ENCODE peak calls at places on chromosomes 12 and 14, in nine cellular contexts. O, S, I, K, Q, N, F, H and Z are unnamed samples.
A peak's percentile ranks its signal among the peaks of the same experiment; 100 is the strongest.

GRCh38 chr14:64718762-64719161 is 14.5 kb downstream of the PLEKHG3 start:
- DNase-seq in O (peak; percentile 79), S (no peak), I (no peak), K (no peak), Q (no peak), N (no peak), F (no peak), H (no peak), Z (no peak)

GRCh38 chr14:22919601-22919921 is 612 bp upstream of the RBM23 start:
- DNase-seq in O (no peak), S (no peak), I (no peak), K (no peak), Q (no peak), N (no peak), F (no peak), H (no peak), Z (no peak)

GRCh38 chr14:96257056-96257455 is 1.0 kb downstream of the BDKRB1 start:
- DNase-seq in O (peak; percentile 27), S (no peak), I (no peak), K (no peak), Q (no peak), N (no peak), F (no peak), H (no peak), Z (no peak)

GRCh38 chr14:100994757-100995156 is 91.2 kb upstream of the RTL1 start:
- DNase-seq in O (no peak), S (no peak), I (no peak), K (no peak), Q (no peak), N (no peak), F (no peak), H (no peak), Z (no peak)

GRCh38 chr14:23182372-23183014 is 967 bp downstream of the SLC7A8 start:
- DNase-seq in O (peak; percentile 81), S (peak; percentile 83), I (no peak), K (no peak), Q (peak; percentile 33), N (peak; percentile 44), F (peak; percentile 35), H (no peak), Z (no peak)

GRCh38 chr14:81275995-81276698 is 55.4 kb upstream of the GTF2A1 start:
- DNase-seq in O (no peak), S (no peak), I (no peak), K (no peak), Q (no peak), N (no peak), F (no peak), H (no peak), Z (no peak)

GRCh38 chr14:83561261-83561660 is 1968.7 kb upstream of the FLRT2 start:
- DNase-seq in O (no peak), S (no peak), I (no peak), K (no peak), Q (no peak), N (no peak), F (no peak), H (no peak), Z (no peak)

GRCh38 chr14:54625158-54625557 is 58.2 kb downstream of the SAMD4A start:
- DNase-seq in O (no peak), S (no peak), I (no peak), K (no peak), Q (no peak), N (no peak), F (no peak), H (peak; percentile 44), Z (no peak)

GRCh38 chr14:101972126-101972785 is 7.9 kb downstream of the DYNC1H1 start:
- DNase-seq in O (peak; percentile 91), S (no peak), I (peak; percentile 98), K (peak; percentile 95), Q (no peak), N (peak; percentile 99), F (peak; percentile 78), H (peak; percentile 100), Z (peak; percentile 94)

GRCh38 chr12:3622732-3623690 is 129.9 kb downstream of the CRACR2A start:
- DNase-seq in O (no peak), S (peak; percentile 54), I (no peak), K (no peak), Q (no peak), N (no peak), F (no peak), H (no peak), Z (no peak)

GRCh38 chr12:45050751-45051489 is at the start of gene DBX2:
- DNase-seq in O (no peak), S (no peak), I (no peak), K (no peak), Q (no peak), N (peak; percentile 24), F (no peak), H (no peak), Z (no peak)

GRCh38 chr14:55200646-55201045 is 9.3 kb upstream of the DLGAP5 start:
- DNase-seq in O (no peak), S (no peak), I (no peak), K (no peak), Q (no peak), N (no peak), F (no peak), H (no peak), Z (no peak)

GRCh38 chr14:76884853-76885276 is 58.7 kb downstream of the LRRC74A start:
- DNase-seq in O (no peak), S (peak; percentile 82), I (no peak), K (no peak), Q (no peak), N (no peak), F (peak; percentile 40), H (no peak), Z (no peak)

GRCh38 chr12:49092086-49092815 is 2.4 kb downstream of the DHH start:
- DNase-seq in O (no peak), S (peak; percentile 77), I (no peak), K (no peak), Q (peak; percentile 48), N (peak; percentile 49), F (peak; percentile 43), H (no peak), Z (no peak)

GRCh38 chr14:46405095-46405494 is 246.5 kb downstream of the RPL10L start:
- DNase-seq in O (no peak), S (no peak), I (no peak), K (no peak), Q (no peak), N (no peak), F (no peak), H (no peak), Z (peak; percentile 40)

GRCh38 chr12:8609061-8609570 is 3.5 kb downstream of the AICDA start:
- DNase-seq in O (no peak), S (no peak), I (peak; percentile 23), K (no peak), Q (no peak), N (peak; percentile 71), F (no peak), H (peak; percentile 72), Z (no peak)

GRCh38 chr12:49887536-49888401 is 15.9 kb downstream of the FAIM2 start:
- DNase-seq in O (no peak), S (no peak), I (no peak), K (no peak), Q (no peak), N (no peak), F (no peak), H (no peak), Z (no peak)

GRCh38 chr14:70254476-70254961 is 65.8 kb upstream of the SLC8A3 start:
- DNase-seq in O (no peak), S (peak; percentile 83), I (no peak), K (no peak), Q (no peak), N (peak; percentile 43), F (peak; percentile 47), H (peak; percentile 15), Z (no peak)

GRCh38 chr12:100555722-100556121 is 17.8 kb upstream of the GAS2L3 start:
- DNase-seq in O (no peak), S (no peak), I (no peak), K (no peak), Q (no peak), N (peak; percentile 45), F (no peak), H (peak; percentile 54), Z (no peak)

GRCh38 chr12:125142601-125143000 is 77.4 kb downstream of the AACS start:
- DNase-seq in O (no peak), S (no peak), I (no peak), K (peak; percentile 43), Q (no peak), N (no peak), F (no peak), H (no peak), Z (no peak)

GRCh38 chr12:1611775-1612174 is 17.3 kb upstream of the WNT5B start:
- DNase-seq in O (no peak), S (no peak), I (peak; percentile 90), K (no peak), Q (no peak), N (peak; percentile 93), F (no peak), H (peak; percentile 90), Z (no peak)

GRCh38 chr14:99235578-99235977 is 36.4 kb downstream of the BCL11B start:
- DNase-seq in O (no peak), S (no peak), I (no peak), K (no peak), Q (no peak), N (no peak), F (no peak), H (no peak), Z (no peak)
- H3K4me3 ChIP-seq in O (no peak overlapping the region), S (peak overlapping the region; percentile 42), I (no peak overlapping the region), K (no peak overlapping the region), Q (peak overlapping the region; percentile 56), N (no peak overlapping the region), F (no peak overlapping the region), H (no peak overlapping the region), Z (no peak overlapping the region)

GRCh38 chr12:6699259-6699988 is 1.2 kb downstream of the PIANP start:
- DNase-seq in O (no peak), S (no peak), I (no peak), K (no peak), Q (no peak), N (no peak), F (no peak), H (no peak), Z (no peak)
- H3K4me3 ChIP-seq in O (peak overlapping the region; percentile 48), S (peak overlapping the region; percentile 75), I (peak overlapping the region; percentile 48), K (no peak overlapping the region), Q (no peak overlapping the region), N (no peak overlapping the region), F (no peak overlapping the region), H (peak overlapping the region; percentile 38), Z (peak overlapping the region; percentile 57)

DNA sequence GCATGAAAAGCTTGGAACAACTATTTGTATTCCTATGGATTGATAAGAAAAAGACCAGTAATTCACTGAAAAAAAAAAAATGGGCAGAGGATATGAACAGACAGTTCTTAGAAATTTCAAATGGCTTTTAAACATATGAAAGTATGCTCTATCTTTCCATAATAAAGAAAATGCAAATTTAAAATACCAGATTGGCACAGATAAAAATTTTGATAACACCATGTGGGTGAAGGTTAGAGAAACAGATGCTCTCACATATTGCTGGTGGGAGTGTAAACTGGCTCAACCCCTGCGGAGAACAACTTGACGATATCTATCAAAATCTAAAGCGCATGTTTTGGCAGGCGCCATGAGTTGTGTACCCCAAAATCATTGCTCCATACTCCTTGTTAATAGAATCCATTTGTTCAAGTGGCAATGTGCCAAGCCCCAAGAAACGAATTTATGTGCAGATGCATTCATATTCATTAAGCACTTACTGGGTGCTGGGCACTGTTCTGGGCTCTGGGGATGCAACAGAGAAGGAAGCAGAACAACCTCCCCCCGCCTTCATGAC is 29.5 kb upstream of the TMPO start:
- DNase-seq in O (no peak), S (no peak), I (no peak), K (no peak), Q (no peak), N (no peak), F (no peak), H (no peak), Z (no peak)
- H3K4me3 ChIP-seq in O (no peak overlapping the region), S (no peak overlapping the region), I (no peak overlapping the region), K (no peak overlapping the region), Q (no peak overlapping the region), N (no peak overlapping the region), F (no peak overlapping the region), H (no peak overlapping the region), Z (no peak overlapping the region)

GRCh38 chr12:130715996-130716917 is at the start of gene RIMBP2:
- DNase-seq in O (no peak), S (peak; percentile 34), I (no peak), K (peak; percentile 29), Q (no peak), N (peak; percentile 41), F (no peak), H (peak; percentile 52), Z (peak; percentile 4)
- H3K4me3 ChIP-seq in O (peak within 1 kb of the TSS; percentile 43), S (peak within 1 kb of the TSS; percentile 58), I (peak within 1 kb of the TSS; percentile 17), K (peak within 1 kb of the TSS; percentile 2), Q (no peak within 1 kb of the TSS), N (no peak within 1 kb of the TSS), F (peak within 1 kb of the TSS; percentile 46), H (peak within 1 kb of the TSS; percentile 7), Z (peak within 1 kb of the TSS; percentile 30)